ENCODE peak calls at places on chromosomes 7 and 10, in eight cellular contexts. T, X, I, E, H, P, G and A are unnamed samples.

GRCh38 chr7:151104411-151105235 is 18.3 kb downstream of the AGAP3 start:
- DNase-seq in T (no peak), X (no peak), I (no peak), E (peak; percentile 54), H (no peak), P (no peak), G (no peak), A (no peak)

GRCh38 chr7:152354061-152354460 is 81.7 kb downstream of the KMT2C start:
- DNase-seq in T (no peak), X (no peak), I (no peak), E (peak; percentile 45), H (peak; percentile 23), P (no peak), G (no peak), A (no peak)

GRCh38 chr7:151792671-151793070 is 84.2 kb downstream of the PRKAG2 start:
- DNase-seq in T (no peak), X (no peak), I (no peak), E (no peak), H (no peak), P (no peak), G (no peak), A (no peak)

GRCh38 chr10:34731885-34732701 is 83.0 kb downstream of the PARD3 start:
- DNase-seq in T (no peak), X (no peak), I (no peak), E (peak; percentile 66), H (peak; percentile 53), P (no peak), G (no peak), A (no peak)

GRCh38 chr10:11631890-11632587 is 20.6 kb upstream of the USP6NL start:
- DNase-seq in T (no peak), X (no peak), I (peak; percentile 12), E (no peak), H (no peak), P (no peak), G (no peak), A (no peak)

GRCh38 chr7:92835140-92835850 is 1.1 kb downstream of the CDK6 start:
- DNase-seq in T (peak; percentile 63), X (no peak), I (peak; percentile 20), E (peak; percentile 81), H (peak; percentile 87), P (peak; percentile 14), G (peak; percentile 49), A (peak; percentile 44)

GRCh38 chr10:78937800-78938694 is 130.7 kb upstream of the ZMIZ1 start:
- DNase-seq in T (peak; percentile 64), X (no peak), I (no peak), E (peak; percentile 38), H (no peak), P (no peak), G (no peak), A (no peak)

GRCh38 chr10:62582098-62582705 is 208.0 kb downstream of the ZNF365 start:
- DNase-seq in T (no peak), X (no peak), I (no peak), E (no peak), H (no peak), P (no peak), G (no peak), A (no peak)

GRCh38 chr7:47950714-47951113 is 2.4 kb upstream of the PKD1L1 start:
- DNase-seq in T (no peak), X (no peak), I (no peak), E (peak; percentile 51), H (no peak), P (no peak), G (peak; percentile 60), A (no peak)

GRCh38 chr10:32376027-32376426 is 29.1 kb upstream of the EPC1 start:
- DNase-seq in T (no peak), X (no peak), I (no peak), E (no peak), H (no peak), P (no peak), G (no peak), A (no peak)

GRCh38 chr7:39386718-39387117 is 179.5 kb upstream of the YAE1 start:
- DNase-seq in T (no peak), X (no peak), I (no peak), E (no peak), H (no peak), P (no peak), G (no peak), A (no peak)

GRCh38 chr7:157763279-157764000 is 426.6 kb downstream of the DNAJB6 start:
- DNase-seq in T (no peak), X (no peak), I (no peak), E (no peak), H (no peak), P (no peak), G (no peak), A (no peak)

GRCh38 chr7:149109969-149110368 is 16.2 kb downstream of the ZNF425 start:
- DNase-seq in T (no peak), X (no peak), I (no peak), E (no peak), H (no peak), P (no peak), G (no peak), A (no peak)

GRCh38 chr7:100493476-100494264 is 9.9 kb downstream of the NYAP1 start:
- DNase-seq in T (peak; percentile 51), X (peak; percentile 40), I (no peak), E (no peak), H (peak; percentile 49), P (no peak), G (peak; percentile 34), A (no peak)

GRCh38 chr7:137846588-137847417 is at the start of gene DGKI:
- DNase-seq in T (peak; percentile 30), X (peak; percentile 58), I (no peak), E (no peak), H (peak; percentile 14), P (no peak), G (no peak), A (no peak)

GRCh38 chr10:4074559-4075407 is 289.8 kb upstream of the KLF6 start:
- DNase-seq in T (no peak), X (no peak), I (no peak), E (peak; percentile 46), H (no peak), P (no peak), G (peak; percentile 45), A (no peak)

GRCh38 chr7:282621-283020 is 7.3 kb upstream of the FOXL3 start:
- DNase-seq in T (no peak), X (no peak), I (no peak), E (no peak), H (no peak), P (no peak), G (peak; percentile 2), A (no peak)

GRCh38 chr10:48444266-48444665 is 137.8 kb downstream of the MAPK8 start:
- DNase-seq in T (no peak), X (no peak), I (no peak), E (peak; percentile 57), H (peak; percentile 35), P (no peak), G (no peak), A (peak; percentile 46)

GRCh38 chr10:76127984-76128589 is 696.7 kb downstream of the LRMDA start:
- DNase-seq in T (no peak), X (no peak), I (no peak), E (no peak), H (no peak), P (no peak), G (no peak), A (no peak)

GRCh38 chr7:131502810-131503545 is 53.5 kb downstream of the PODXL start:
- DNase-seq in T (no peak), X (peak; percentile 54), I (no peak), E (peak; percentile 67), H (peak; percentile 31), P (no peak), G (peak; percentile 67), A (no peak)

GRCh38 chr10:55852850-55853249 is 508.2 kb downstream of the ZWINT start:
- DNase-seq in T (no peak), X (peak; percentile 5), I (no peak), E (no peak), H (no peak), P (no peak), G (no peak), A (no peak)

GRCh38 chr7:135620980-135621850 is 41.1 kb upstream of the STMP1 start:
- DNase-seq in T (peak; percentile 27), X (peak; percentile 51), I (peak; percentile 4), E (peak; percentile 92), H (peak; percentile 88), P (no peak), G (no peak), A (peak; percentile 15)

GRCh38 chr10:87817291-87817872 is 644 bp downstream of the ATAD1 start:
- DNase-seq in T (no peak), X (no peak), I (peak; percentile 4), E (no peak), H (peak; percentile 39), P (no peak), G (no peak), A (no peak)

GRCh38 chr7:105805619-105806018 is 70.8 kb downstream of the ATXN7L1 start:
- DNase-seq in T (no peak), X (no peak), I (no peak), E (no peak), H (no peak), P (no peak), G (no peak), A (no peak)

GRCh38 chr7:104272767-104273384 is 55.5 kb upstream of the LHFPL3 start:
- DNase-seq in T (peak; percentile 14), X (peak; percentile 25), I (no peak), E (peak; percentile 55), H (peak; percentile 64), P (no peak), G (no peak), A (no peak)

GRCh38 chr10:97590748-97591139 is 1.2 kb downstream of the C10orf62 start:
- DNase-seq in T (no peak), X (no peak), I (no peak), E (no peak), H (no peak), P (no peak), G (no peak), A (no peak)

GRCh38 chr10:11705687-11706086 is 36.5 kb upstream of the ECHDC3 start:
- DNase-seq in T (no peak), X (no peak), I (no peak), E (no peak), H (no peak), P (no peak), G (no peak), A (no peak)

GRCh38 chr7:2032030-2032875 is 200.5 kb downstream of the MAD1L1 start:
- DNase-seq in T (no peak), X (no peak), I (no peak), E (peak; percentile 32), H (peak; percentile 80), P (no peak), G (peak; percentile 56), A (no peak)

GRCh38 chr10:50527438-50528043 is 96.2 kb downstream of the SGMS1 start:
- DNase-seq in T (no peak), X (no peak), I (no peak), E (peak; percentile 36), H (no peak), P (no peak), G (no peak), A (no peak)

GRCh38 chr7:104267701-104268368 is 60.0 kb upstream of the ORC5 start:
- DNase-seq in T (no peak), X (no peak), I (no peak), E (peak; percentile 18), H (peak; percentile 51), P (no peak), G (no peak), A (no peak)

GRCh38 chr7:101588131-101588935 is 40.8 kb downstream of the MYL10 start:
- DNase-seq in T (no peak), X (no peak), I (no peak), E (no peak), H (no peak), P (no peak), G (no peak), A (no peak)

GRCh38 chr7:100166966-100167911 is 1.2 kb downstream of the GAL3ST4 start:
- DNase-seq in T (no peak), X (no peak), I (no peak), E (no peak), H (no peak), P (no peak), G (no peak), A (no peak)

GRCh38 chr7:98617960-98618418 is 904 bp downstream of the NPTX2 start:
- DNase-seq in T (no peak), X (no peak), I (no peak), E (no peak), H (no peak), P (no peak), G (no peak), A (no peak)

GRCh38 chr10:17003151-17003550 is 126.5 kb downstream of the CUBN start:
- DNase-seq in T (no peak), X (no peak), I (peak; percentile 51), E (peak; percentile 89), H (no peak), P (no peak), G (no peak), A (peak; percentile 37)